ENCODE peak calls at places on chromosome 15, in nine cellular contexts. One of them, this sample, is unnamed.

GRCh38 chr15:87340370-87340769 is 916.2 kb downstream of the NTRK3 start:
- DNase-seq in DMS79 treated with DMSO at 0.1 percent for 48 hours: no peak
- DNase-seq in amniotic epithelial cell: no peak
- DNase-seq in HFFc6: no peak
- DNase-seq in HS-27A: no peak
- DNase-seq in fibroblast of mammary gland: no peak
- DNase-seq in stimulated activated CD4-positive, alpha-beta T cell treated with anti-CD3 and anti-CD28 coated beads, Interleukin-2, amount 100 ng/mL, for 48 hours: no peak
- DNase-seq in OCI-LY7: no peak
- DNase-seq in stimulated activated CD8-positive, alpha-beta memory T cell treated with anti-CD3 and anti-CD28 coated beads, Interleukin-12 subunit alpha, Interleukin-12 subunit beta, amount 100 ng/mL, for 1 hour: no peak
- DNase-seq in this sample: no peak

GRCh38 chr15:28274635-28275034 is 47.3 kb downstream of the HERC2 start:
- DNase-seq in HFFc6: no peak
- DNase-seq in OCI-LY7: no peak
- DNase-seq in HS-27A: no peak
- DNase-seq in stimulated activated CD4-positive, alpha-beta T cell treated with anti-CD3 and anti-CD28 coated beads, Interleukin-2, amount 100 ng/mL, for 48 hours: no peak
- DNase-seq in fibroblast of mammary gland: no peak
- DNase-seq in amniotic epithelial cell: no peak
- DNase-seq in DMS79 treated with DMSO at 0.1 percent for 48 hours: no peak
- DNase-seq in stimulated activated CD8-positive, alpha-beta memory T cell treated with anti-CD3 and anti-CD28 coated beads, Interleukin-12 subunit alpha, Interleukin-12 subunit beta, amount 100 ng/mL, for 1 hour: no peak
- DNase-seq in this sample: no peak

GRCh38 chr15:89441295-89441762 is 55.1 kb downstream of the RHCG start:
- DNase-seq in fibroblast of mammary gland: no peak
- DNase-seq in HFFc6: no peak
- DNase-seq in stimulated activated CD8-positive, alpha-beta memory T cell treated with anti-CD3 and anti-CD28 coated beads, Interleukin-12 subunit alpha, Interleukin-12 subunit beta, amount 100 ng/mL, for 1 hour: no peak
- DNase-seq in stimulated activated CD4-positive, alpha-beta T cell treated with anti-CD3 and anti-CD28 coated beads, Interleukin-2, amount 100 ng/mL, for 48 hours: no peak
- DNase-seq in OCI-LY7: peak
- DNase-seq in DMS79 treated with DMSO at 0.1 percent for 48 hours: no peak
- DNase-seq in amniotic epithelial cell: no peak
- DNase-seq in HS-27A: no peak
- DNase-seq in this sample: no peak

GRCh38 chr15:43552261-43552660 is 34.9 kb downstream of the MAP1A start:
- DNase-seq in stimulated activated CD8-positive, alpha-beta memory T cell treated with anti-CD3 and anti-CD28 coated beads, Interleukin-12 subunit alpha, Interleukin-12 subunit beta, amount 100 ng/mL, for 1 hour: no peak
- DNase-seq in OCI-LY7: no peak
- DNase-seq in DMS79 treated with DMSO at 0.1 percent for 48 hours: no peak
- DNase-seq in stimulated activated CD4-positive, alpha-beta T cell treated with anti-CD3 and anti-CD28 coated beads, Interleukin-2, amount 100 ng/mL, for 48 hours: no peak
- DNase-seq in amniotic epithelial cell: no peak
- DNase-seq in HS-27A: no peak
- DNase-seq in HFFc6: no peak
- DNase-seq in fibroblast of mammary gland: no peak
- DNase-seq in this sample: no peak

GRCh38 chr15:29749365-29750086 is 72.7 kb downstream of the TJP1 start:
- DNase-seq in HFFc6: no peak
- DNase-seq in fibroblast of mammary gland: no peak
- DNase-seq in stimulated activated CD4-positive, alpha-beta T cell treated with anti-CD3 and anti-CD28 coated beads, Interleukin-2, amount 100 ng/mL, for 48 hours: no peak
- DNase-seq in amniotic epithelial cell: no peak
- DNase-seq in HS-27A: no peak
- DNase-seq in DMS79 treated with DMSO at 0.1 percent for 48 hours: no peak
- DNase-seq in stimulated activated CD8-positive, alpha-beta memory T cell treated with anti-CD3 and anti-CD28 coated beads, Interleukin-12 subunit alpha, Interleukin-12 subunit beta, amount 100 ng/mL, for 1 hour: no peak
- DNase-seq in OCI-LY7: no peak
- DNase-seq in this sample: no peak

GRCh38 chr15:82543155-82543554 is 2.9 kb upstream of the RPS17 start:
- DNase-seq in DMS79 treated with DMSO at 0.1 percent for 48 hours: no peak
- DNase-seq in stimulated activated CD8-positive, alpha-beta memory T cell treated with anti-CD3 and anti-CD28 coated beads, Interleukin-12 subunit alpha, Interleukin-12 subunit beta, amount 100 ng/mL, for 1 hour: no peak
- DNase-seq in HFFc6: peak
- DNase-seq in stimulated activated CD4-positive, alpha-beta T cell treated with anti-CD3 and anti-CD28 coated beads, Interleukin-2, amount 100 ng/mL, for 48 hours: no peak
- DNase-seq in OCI-LY7: no peak
- DNase-seq in HS-27A: no peak
- DNase-seq in amniotic epithelial cell: peak
- DNase-seq in fibroblast of mammary gland: peak
- DNase-seq in this sample: no peak

GRCh38 chr15:56918907-56919707 is 663 bp downstream of the TCF12 start:
- DNase-seq in HFFc6: peak
- DNase-seq in HS-27A: no peak
- DNase-seq in DMS79 treated with DMSO at 0.1 percent for 48 hours: no peak
- DNase-seq in fibroblast of mammary gland: peak
- DNase-seq in stimulated activated CD8-positive, alpha-beta memory T cell treated with anti-CD3 and anti-CD28 coated beads, Interleukin-12 subunit alpha, Interleukin-12 subunit beta, amount 100 ng/mL, for 1 hour: peak
- DNase-seq in amniotic epithelial cell: peak
- DNase-seq in OCI-LY7: peak
- DNase-seq in stimulated activated CD4-positive, alpha-beta T cell treated with anti-CD3 and anti-CD28 coated beads, Interleukin-2, amount 100 ng/mL, for 48 hours: peak
- DNase-seq in this sample: no peak

GRCh38 chr15:68781766-68782588 is 38.7 kb downstream of the ANP32A start:
- DNase-seq in stimulated activated CD4-positive, alpha-beta T cell treated with anti-CD3 and anti-CD28 coated beads, Interleukin-2, amount 100 ng/mL, for 48 hours: no peak
- DNase-seq in HS-27A: no peak
- DNase-seq in amniotic epithelial cell: no peak
- DNase-seq in OCI-LY7: no peak
- DNase-seq in DMS79 treated with DMSO at 0.1 percent for 48 hours: no peak
- DNase-seq in HFFc6: no peak
- DNase-seq in stimulated activated CD8-positive, alpha-beta memory T cell treated with anti-CD3 and anti-CD28 coated beads, Interleukin-12 subunit alpha, Interleukin-12 subunit beta, amount 100 ng/mL, for 1 hour: no peak
- DNase-seq in fibroblast of mammary gland: no peak
- DNase-seq in this sample: peak

GRCh38 chr15:58684751-58685150 is 64.8 kb downstream of the ADAM10 start:
- DNase-seq in DMS79 treated with DMSO at 0.1 percent for 48 hours: no peak
- DNase-seq in stimulated activated CD4-positive, alpha-beta T cell treated with anti-CD3 and anti-CD28 coated beads, Interleukin-2, amount 100 ng/mL, for 48 hours: no peak
- DNase-seq in HS-27A: no peak
- DNase-seq in stimulated activated CD8-positive, alpha-beta memory T cell treated with anti-CD3 and anti-CD28 coated beads, Interleukin-12 subunit alpha, Interleukin-12 subunit beta, amount 100 ng/mL, for 1 hour: no peak
- DNase-seq in fibroblast of mammary gland: peak
- DNase-seq in OCI-LY7: no peak
- DNase-seq in HFFc6: no peak
- DNase-seq in amniotic epithelial cell: no peak
- DNase-seq in this sample: no peak

GRCh38 chr15:93296786-93297500 is 207.9 kb upstream of the RGMA start:
- DNase-seq in stimulated activated CD8-positive, alpha-beta memory T cell treated with anti-CD3 and anti-CD28 coated beads, Interleukin-12 subunit alpha, Interleukin-12 subunit beta, amount 100 ng/mL, for 1 hour: no peak
- DNase-seq in stimulated activated CD4-positive, alpha-beta T cell treated with anti-CD3 and anti-CD28 coated beads, Interleukin-2, amount 100 ng/mL, for 48 hours: no peak
- DNase-seq in DMS79 treated with DMSO at 0.1 percent for 48 hours: no peak
- DNase-seq in HS-27A: no peak
- DNase-seq in OCI-LY7: no peak
- DNase-seq in HFFc6: no peak
- DNase-seq in fibroblast of mammary gland: no peak
- DNase-seq in amniotic epithelial cell: no peak
- DNase-seq in this sample: no peak

GRCh38 chr15:56672721-56673120 is 60.6 kb downstream of the ZNF280D start:
- DNase-seq in HS-27A: no peak
- DNase-seq in HFFc6: peak
- DNase-seq in DMS79 treated with DMSO at 0.1 percent for 48 hours: no peak
- DNase-seq in amniotic epithelial cell: peak
- DNase-seq in stimulated activated CD8-positive, alpha-beta memory T cell treated with anti-CD3 and anti-CD28 coated beads, Interleukin-12 subunit alpha, Interleukin-12 subunit beta, amount 100 ng/mL, for 1 hour: no peak
- DNase-seq in OCI-LY7: no peak
- DNase-seq in fibroblast of mammary gland: peak
- DNase-seq in stimulated activated CD4-positive, alpha-beta T cell treated with anti-CD3 and anti-CD28 coated beads, Interleukin-2, amount 100 ng/mL, for 48 hours: no peak
- DNase-seq in this sample: no peak

GRCh38 chr15:50764331-50765201 is 940 bp downstream of the SPPL2A start:
- DNase-seq in HFFc6: no peak
- DNase-seq in DMS79 treated with DMSO at 0.1 percent for 48 hours: peak
- DNase-seq in stimulated activated CD4-positive, alpha-beta T cell treated with anti-CD3 and anti-CD28 coated beads, Interleukin-2, amount 100 ng/mL, for 48 hours: no peak
- DNase-seq in HS-27A: no peak
- DNase-seq in amniotic epithelial cell: peak
- DNase-seq in stimulated activated CD8-positive, alpha-beta memory T cell treated with anti-CD3 and anti-CD28 coated beads, Interleukin-12 subunit alpha, Interleukin-12 subunit beta, amount 100 ng/mL, for 1 hour: no peak
- DNase-seq in OCI-LY7: peak
- DNase-seq in fibroblast of mammary gland: peak
- DNase-seq in this sample: peak

GRCh38 chr15:91795281-91795680 is 58.2 kb upstream of the SLCO3A1 start:
- DNase-seq in stimulated activated CD4-positive, alpha-beta T cell treated with anti-CD3 and anti-CD28 coated beads, Interleukin-2, amount 100 ng/mL, for 48 hours: no peak
- DNase-seq in HFFc6: no peak
- DNase-seq in DMS79 treated with DMSO at 0.1 percent for 48 hours: no peak
- DNase-seq in HS-27A: no peak
- DNase-seq in fibroblast of mammary gland: no peak
- DNase-seq in OCI-LY7: no peak
- DNase-seq in stimulated activated CD8-positive, alpha-beta memory T cell treated with anti-CD3 and anti-CD28 coated beads, Interleukin-12 subunit alpha, Interleukin-12 subunit beta, amount 100 ng/mL, for 1 hour: no peak
- DNase-seq in amniotic epithelial cell: no peak
- DNase-seq in this sample: no peak

GRCh38 chr15:87777054-87777498 is 479.5 kb downstream of the NTRK3 start:
- DNase-seq in stimulated activated CD8-positive, alpha-beta memory T cell treated with anti-CD3 and anti-CD28 coated beads, Interleukin-12 subunit alpha, Interleukin-12 subunit beta, amount 100 ng/mL, for 1 hour: no peak
- DNase-seq in fibroblast of mammary gland: peak
- DNase-seq in HFFc6: peak
- DNase-seq in OCI-LY7: no peak
- DNase-seq in amniotic epithelial cell: peak
- DNase-seq in DMS79 treated with DMSO at 0.1 percent for 48 hours: no peak
- DNase-seq in stimulated activated CD4-positive, alpha-beta T cell treated with anti-CD3 and anti-CD28 coated beads, Interleukin-2, amount 100 ng/mL, for 48 hours: no peak
- DNase-seq in HS-27A: peak
- DNase-seq in this sample: no peak

GRCh38 chr15:60115579-60116415 is 111.7 kb downstream of the FOXB1 start:
- DNase-seq in DMS79 treated with DMSO at 0.1 percent for 48 hours: peak
- DNase-seq in stimulated activated CD8-positive, alpha-beta memory T cell treated with anti-CD3 and anti-CD28 coated beads, Interleukin-12 subunit alpha, Interleukin-12 subunit beta, amount 100 ng/mL, for 1 hour: no peak
- DNase-seq in HS-27A: no peak
- DNase-seq in amniotic epithelial cell: peak
- DNase-seq in fibroblast of mammary gland: no peak
- DNase-seq in stimulated activated CD4-positive, alpha-beta T cell treated with anti-CD3 and anti-CD28 coated beads, Interleukin-2, amount 100 ng/mL, for 48 hours: no peak
- DNase-seq in HFFc6: no peak
- DNase-seq in OCI-LY7: no peak
- DNase-seq in this sample: peak

GRCh38 chr15:67821784-67822451 is 3.4 kb upstream of the SKOR1 start:
- DNase-seq in OCI-LY7: no peak
- DNase-seq in stimulated activated CD4-positive, alpha-beta T cell treated with anti-CD3 and anti-CD28 coated beads, Interleukin-2, amount 100 ng/mL, for 48 hours: no peak
- DNase-seq in amniotic epithelial cell: no peak
- DNase-seq in DMS79 treated with DMSO at 0.1 percent for 48 hours: no peak
- DNase-seq in HS-27A: no peak
- DNase-seq in stimulated activated CD8-positive, alpha-beta memory T cell treated with anti-CD3 and anti-CD28 coated beads, Interleukin-12 subunit alpha, Interleukin-12 subunit beta, amount 100 ng/mL, for 1 hour: no peak
- DNase-seq in HFFc6: no peak
- DNase-seq in fibroblast of mammary gland: no peak
- DNase-seq in this sample: no peak

GRCh38 chr15:62603757-62604156 is 438.7 kb upstream of the C2CD4B start:
- DNase-seq in fibroblast of mammary gland: peak
- DNase-seq in stimulated activated CD4-positive, alpha-beta T cell treated with anti-CD3 and anti-CD28 coated beads, Interleukin-2, amount 100 ng/mL, for 48 hours: no peak
- DNase-seq in HFFc6: peak
- DNase-seq in HS-27A: no peak
- DNase-seq in OCI-LY7: no peak
- DNase-seq in DMS79 treated with DMSO at 0.1 percent for 48 hours: no peak
- DNase-seq in stimulated activated CD8-positive, alpha-beta memory T cell treated with anti-CD3 and anti-CD28 coated beads, Interleukin-12 subunit alpha, Interleukin-12 subunit beta, amount 100 ng/mL, for 1 hour: no peak
- DNase-seq in amniotic epithelial cell: peak
- DNase-seq in this sample: no peak

GRCh38 chr15:52559583-52559982 is 9.2 kb downstream of the ARPP19 start:
- DNase-seq in stimulated activated CD8-positive, alpha-beta memory T cell treated with anti-CD3 and anti-CD28 coated beads, Interleukin-12 subunit alpha, Interleukin-12 subunit beta, amount 100 ng/mL, for 1 hour: no peak
- DNase-seq in fibroblast of mammary gland: peak
- DNase-seq in amniotic epithelial cell: peak
- DNase-seq in OCI-LY7: no peak
- DNase-seq in stimulated activated CD4-positive, alpha-beta T cell treated with anti-CD3 and anti-CD28 coated beads, Interleukin-2, amount 100 ng/mL, for 48 hours: peak
- DNase-seq in HFFc6: peak
- DNase-seq in DMS79 treated with DMSO at 0.1 percent for 48 hours: no peak
- DNase-seq in HS-27A: no peak
- DNase-seq in this sample: no peak

GRCh38 chr15:41936649-41937567 is 35.4 kb downstream of the EHD4 start:
- DNase-seq in HS-27A: no peak
- DNase-seq in stimulated activated CD4-positive, alpha-beta T cell treated with anti-CD3 and anti-CD28 coated beads, Interleukin-2, amount 100 ng/mL, for 48 hours: peak
- DNase-seq in amniotic epithelial cell: no peak
- DNase-seq in HFFc6: no peak
- DNase-seq in OCI-LY7: no peak
- DNase-seq in stimulated activated CD8-positive, alpha-beta memory T cell treated with anti-CD3 and anti-CD28 coated beads, Interleukin-12 subunit alpha, Interleukin-12 subunit beta, amount 100 ng/mL, for 1 hour: peak
- DNase-seq in DMS79 treated with DMSO at 0.1 percent for 48 hours: no peak
- DNase-seq in fibroblast of mammary gland: no peak
- DNase-seq in this sample: no peak

GRCh38 chr15:31485911-31486461 is 159.4 kb downstream of the KLF13 start:
- DNase-seq in HFFc6: peak
- DNase-seq in stimulated activated CD8-positive, alpha-beta memory T cell treated with anti-CD3 and anti-CD28 coated beads, Interleukin-12 subunit alpha, Interleukin-12 subunit beta, amount 100 ng/mL, for 1 hour: no peak
- DNase-seq in fibroblast of mammary gland: no peak
- DNase-seq in DMS79 treated with DMSO at 0.1 percent for 48 hours: no peak
- DNase-seq in amniotic epithelial cell: no peak
- DNase-seq in HS-27A: no peak
- DNase-seq in stimulated activated CD4-positive, alpha-beta T cell treated with anti-CD3 and anti-CD28 coated beads, Interleukin-2, amount 100 ng/mL, for 48 hours: no peak
- DNase-seq in OCI-LY7: no peak
- DNase-seq in this sample: no peak

GRCh38 chr15:90000175-90000923 is 775 bp upstream of the ZNF710 start:
- DNase-seq in DMS79 treated with DMSO at 0.1 percent for 48 hours: peak
- DNase-seq in stimulated activated CD4-positive, alpha-beta T cell treated with anti-CD3 and anti-CD28 coated beads, Interleukin-2, amount 100 ng/mL, for 48 hours: no peak
- DNase-seq in HS-27A: no peak
- DNase-seq in amniotic epithelial cell: no peak
- DNase-seq in fibroblast of mammary gland: peak
- DNase-seq in OCI-LY7: peak
- DNase-seq in HFFc6: peak
- DNase-seq in stimulated activated CD8-positive, alpha-beta memory T cell treated with anti-CD3 and anti-CD28 coated beads, Interleukin-12 subunit alpha, Interleukin-12 subunit beta, amount 100 ng/mL, for 1 hour: no peak
- DNase-seq in this sample: peak

GRCh38 chr15:33242669-33243191 is 48.2 kb upstream of the FMN1 start:
- DNase-seq in stimulated activated CD4-positive, alpha-beta T cell treated with anti-CD3 and anti-CD28 coated beads, Interleukin-2, amount 100 ng/mL, for 48 hours: no peak
- DNase-seq in amniotic epithelial cell: no peak
- DNase-seq in DMS79 treated with DMSO at 0.1 percent for 48 hours: no peak
- DNase-seq in fibroblast of mammary gland: peak
- DNase-seq in stimulated activated CD8-positive, alpha-beta memory T cell treated with anti-CD3 and anti-CD28 coated beads, Interleukin-12 subunit alpha, Interleukin-12 subunit beta, amount 100 ng/mL, for 1 hour: no peak
- DNase-seq in HFFc6: peak
- DNase-seq in HS-27A: peak
- DNase-seq in OCI-LY7: peak
- DNase-seq in this sample: peak

GRCh38 chr15:25095179-25095578 is 140.4 kb downstream of the SNRPN start:
- DNase-seq in DMS79 treated with DMSO at 0.1 percent for 48 hours: no peak
- DNase-seq in stimulated activated CD4-positive, alpha-beta T cell treated with anti-CD3 and anti-CD28 coated beads, Interleukin-2, amount 100 ng/mL, for 48 hours: no peak
- DNase-seq in HS-27A: no peak
- DNase-seq in fibroblast of mammary gland: no peak
- DNase-seq in stimulated activated CD8-positive, alpha-beta memory T cell treated with anti-CD3 and anti-CD28 coated beads, Interleukin-12 subunit alpha, Interleukin-12 subunit beta, amount 100 ng/mL, for 1 hour: no peak
- DNase-seq in OCI-LY7: no peak
- DNase-seq in HFFc6: no peak
- DNase-seq in amniotic epithelial cell: no peak
- DNase-seq in this sample: no peak

GRCh38 chr15:92652576-92652966 is 3.0 kb downstream of the FAM174B start:
- DNase-seq in fibroblast of mammary gland: no peak
- DNase-seq in stimulated activated CD4-positive, alpha-beta T cell treated with anti-CD3 and anti-CD28 coated beads, Interleukin-2, amount 100 ng/mL, for 48 hours: no peak
- DNase-seq in DMS79 treated with DMSO at 0.1 percent for 48 hours: no peak
- DNase-seq in OCI-LY7: no peak
- DNase-seq in HS-27A: no peak
- DNase-seq in amniotic epithelial cell: no peak
- DNase-seq in HFFc6: no peak
- DNase-seq in stimulated activated CD8-positive, alpha-beta memory T cell treated with anti-CD3 and anti-CD28 coated beads, Interleukin-12 subunit alpha, Interleukin-12 subunit beta, amount 100 ng/mL, for 1 hour: no peak
- DNase-seq in this sample: no peak

GRCh38 chr15:77819841-77820728 is 187.4 kb upstream of the LINGO1 start:
- DNase-seq in stimulated activated CD8-positive, alpha-beta memory T cell treated with anti-CD3 and anti-CD28 coated beads, Interleukin-12 subunit alpha, Interleukin-12 subunit beta, amount 100 ng/mL, for 1 hour: no peak
- DNase-seq in HFFc6: no peak
- DNase-seq in DMS79 treated with DMSO at 0.1 percent for 48 hours: no peak
- DNase-seq in OCI-LY7: no peak
- DNase-seq in HS-27A: no peak
- DNase-seq in amniotic epithelial cell: no peak
- DNase-seq in stimulated activated CD4-positive, alpha-beta T cell treated with anti-CD3 and anti-CD28 coated beads, Interleukin-2, amount 100 ng/mL, for 48 hours: no peak
- DNase-seq in fibroblast of mammary gland: peak
- DNase-seq in this sample: peak

GRCh38 chr15:37628507-37628906 is 305.9 kb upstream of the TMCO5A start:
- DNase-seq in amniotic epithelial cell: no peak
- DNase-seq in HFFc6: no peak
- DNase-seq in DMS79 treated with DMSO at 0.1 percent for 48 hours: no peak
- DNase-seq in OCI-LY7: no peak
- DNase-seq in HS-27A: no peak
- DNase-seq in stimulated activated CD4-positive, alpha-beta T cell treated with anti-CD3 and anti-CD28 coated beads, Interleukin-2, amount 100 ng/mL, for 48 hours: no peak
- DNase-seq in fibroblast of mammary gland: no peak
- DNase-seq in stimulated activated CD8-positive, alpha-beta memory T cell treated with anti-CD3 and anti-CD28 coated beads, Interleukin-12 subunit alpha, Interleukin-12 subunit beta, amount 100 ng/mL, for 1 hour: no peak
- DNase-seq in this sample: no peak

GRCh38 chr15:65951007-65951406 is 81.7 kb downstream of the RAB11A start:
- DNase-seq in HFFc6: no peak
- DNase-seq in stimulated activated CD8-positive, alpha-beta memory T cell treated with anti-CD3 and anti-CD28 coated beads, Interleukin-12 subunit alpha, Interleukin-12 subunit beta, amount 100 ng/mL, for 1 hour: no peak
- DNase-seq in fibroblast of mammary gland: no peak
- DNase-seq in amniotic epithelial cell: no peak
- DNase-seq in DMS79 treated with DMSO at 0.1 percent for 48 hours: no peak
- DNase-seq in stimulated activated CD4-positive, alpha-beta T cell treated with anti-CD3 and anti-CD28 coated beads, Interleukin-2, amount 100 ng/mL, for 48 hours: no peak
- DNase-seq in HS-27A: no peak
- DNase-seq in OCI-LY7: no peak
- DNase-seq in this sample: no peak

GRCh38 chr15:57384024-57384423 is 7.7 kb downstream of the CGNL1 start:
- DNase-seq in HS-27A: no peak
- DNase-seq in stimulated activated CD8-positive, alpha-beta memory T cell treated with anti-CD3 and anti-CD28 coated beads, Interleukin-12 subunit alpha, Interleukin-12 subunit beta, amount 100 ng/mL, for 1 hour: no peak
- DNase-seq in amniotic epithelial cell: no peak
- DNase-seq in stimulated activated CD4-positive, alpha-beta T cell treated with anti-CD3 and anti-CD28 coated beads, Interleukin-2, amount 100 ng/mL, for 48 hours: no peak
- DNase-seq in OCI-LY7: no peak
- DNase-seq in DMS79 treated with DMSO at 0.1 percent for 48 hours: no peak
- DNase-seq in HFFc6: no peak
- DNase-seq in fibroblast of mammary gland: no peak
- DNase-seq in this sample: no peak

GRCh38 chr15:101303408-101303807 is 8.4 kb upstream of the SNRPA1 start:
- DNase-seq in OCI-LY7: no peak
- DNase-seq in amniotic epithelial cell: no peak
- DNase-seq in HS-27A: no peak
- DNase-seq in stimulated activated CD4-positive, alpha-beta T cell treated with anti-CD3 and anti-CD28 coated beads, Interleukin-2, amount 100 ng/mL, for 48 hours: no peak
- DNase-seq in stimulated activated CD8-positive, alpha-beta memory T cell treated with anti-CD3 and anti-CD28 coated beads, Interleukin-12 subunit alpha, Interleukin-12 subunit beta, amount 100 ng/mL, for 1 hour: no peak
- DNase-seq in HFFc6: no peak
- DNase-seq in DMS79 treated with DMSO at 0.1 percent for 48 hours: no peak
- DNase-seq in fibroblast of mammary gland: no peak
- DNase-seq in this sample: no peak